ENCODE peak calls at places on chromosomes 2 and 18, in four cellular contexts. R is HL-60, L is K562, T is GM12878. N is an unnamed sample.

GRCh38 chr2:203155406-203155805 is 83.4 kb upstream of the CYP20A1 start:
- DNase-seq in L (no peak), R (no peak), T (no peak), N (no peak)

GRCh38 chr2:74499269-74499939 is at the start of gene LBX2:
- DNase-seq in R (no peak), T (no peak), L (no peak), N (no peak)

GRCh38 chr2:71613566-71613952 is 160.2 kb downstream of the DYSF start:
- DNase-seq in T (no peak), L (no peak), R (no peak), N (no peak)

GRCh38 chr2:230777681-230778080 is 65.0 kb downstream of the CAB39 start:
- DNase-seq in R (no peak), T (no peak), L (no peak), N (no peak)

GRCh38 chr18:79918089-79919011 is 33.1 kb downstream of the SLC66A2 start:
- DNase-seq in L (no peak), R (no peak), T (no peak), N (no peak)

GRCh38 chr2:223586261-223586660 is 15.9 kb downstream of the SCG2 start:
- DNase-seq in L (no peak), T (no peak), R (no peak), N (no peak)

GRCh38 chr2:187986392-187987105 is 305.1 kb upstream of the GULP1 start:
- DNase-seq in T (no peak), L (no peak), R (no peak), N (no peak)

GRCh38 chr2:74922592-74923227 is 35.7 kb upstream of the POLE4 start:
- DNase-seq in L (no peak), T (no peak), R (peak; percentile 12), N (no peak)

GRCh38 chr2:35508601-35509000 is 847.0 kb upstream of the CRIM1 start:
- DNase-seq in L (no peak), T (no peak), R (no peak), N (no peak)

GRCh38 chr2:35510641-35511040 is 844.9 kb upstream of the CRIM1 start:
- DNase-seq in R (no peak), L (no peak), T (no peak), N (no peak)
- TF ChIP-seq POLR2AphosphoS5 in R (no peak), L (no peak), T (no peak), N (no peak)

DNA sequence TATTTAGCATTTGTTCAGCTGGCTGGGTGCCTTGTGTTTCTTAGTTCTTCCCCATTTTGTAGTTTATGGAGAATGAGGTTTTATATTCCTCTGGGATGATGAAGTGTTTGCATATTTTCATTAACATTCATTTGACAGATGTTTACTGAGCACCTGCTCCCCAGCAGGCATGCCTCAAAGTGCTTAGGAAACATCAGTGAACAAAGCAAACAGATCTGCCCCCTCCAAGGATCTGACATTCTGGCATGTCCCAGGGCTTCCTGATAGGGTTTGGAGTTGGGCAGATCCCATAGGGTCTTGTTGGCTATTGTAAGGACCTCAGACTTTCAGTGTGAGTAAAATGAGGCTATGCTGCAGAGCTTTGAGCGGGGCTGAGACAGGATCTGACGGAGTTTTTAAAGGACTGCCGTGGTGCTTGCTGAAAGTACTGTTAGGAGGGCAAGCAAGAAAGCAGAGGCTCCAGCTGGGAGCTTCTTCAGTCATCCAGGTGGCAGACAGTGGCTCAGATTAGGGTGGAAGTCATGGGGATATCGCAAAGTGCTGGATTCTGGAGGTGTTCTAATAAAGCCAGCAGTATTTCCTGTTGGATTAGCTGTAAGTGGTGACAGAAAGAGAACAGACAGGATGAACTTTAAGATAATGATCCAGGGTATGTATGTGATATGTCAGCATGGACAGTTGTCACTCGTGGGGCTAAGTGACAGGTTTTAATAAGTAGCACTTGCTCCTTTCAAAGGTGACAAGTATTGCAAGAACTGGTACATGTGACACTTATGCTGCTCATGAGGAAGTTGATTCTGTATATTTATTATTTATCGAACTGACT is 11.3 kb upstream of the IAH1 start:
- DNase-seq in T (no peak), L (no peak), R (no peak), N (no peak)
- TF ChIP-seq SPI1 in T (no peak), L (no peak), R (no peak), N (no peak)

DNA sequence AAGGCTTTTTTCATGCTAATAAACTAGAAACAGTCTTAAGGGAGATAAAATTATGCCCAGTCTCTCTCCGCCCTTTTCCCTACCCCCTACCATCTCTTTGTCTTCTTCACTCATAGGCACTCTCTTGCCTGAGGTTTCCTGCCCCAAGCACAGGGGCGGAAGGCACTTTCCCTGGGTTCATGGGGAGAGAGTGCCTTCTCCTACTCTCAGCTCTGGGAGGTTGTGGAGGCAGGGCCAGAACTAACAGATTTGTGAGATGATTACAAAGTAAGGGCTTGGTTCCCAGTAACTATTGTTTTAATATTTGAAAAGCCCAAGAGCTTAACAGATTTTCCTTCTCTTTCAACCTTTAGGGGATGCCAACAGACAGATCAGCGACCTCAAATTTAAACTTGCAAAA is 26.1 kb upstream of the RBM44 start:
- DNase-seq in L (no peak), T (no peak), R (no peak), N (no peak)
- TF ChIP-seq POLR2AphosphoS5 in L (no peak), T (no peak), R (no peak), N (no peak)

GRCh38 chr2:62382757-62383156 is 123.2 kb downstream of the TMEM17 start:
- DNase-seq in R (no peak), L (no peak), T (no peak), N (no peak)
- TF ChIP-seq SPI1 in R (no peak), L (no peak), T (no peak), N (no peak)

N was measured in GM12891.